ENCODE peak calls at places on chromosomes 4 and X, in seven cellular contexts. M is Calu3, K is heart left ventricle, Q is testis, D is AG09309, U is astrocyte, R is spleen. L is an unnamed sample.

GRCh38 chr4:76579596-76580375 is 144.8 kb downstream of the SHROOM3 start:
- DNase-seq in M (no peak), K (no peak), Q (no peak), D (no peak), U (no peak), R (no peak), L (no peak)

GRCh38 chr4:153618831-153619230 is 65.2 kb upstream of the TLR2 start:
- DNase-seq in M (no peak), K (no peak), Q (no peak), D (no peak), U (peak), R (no peak), L (no peak)

GRCh38 chrX:24426340-24426913 is 38.7 kb upstream of the PDK3 start:
- DNase-seq in M (no peak), K (no peak), Q (no peak), D (no peak), U (no peak), R (no peak), L (peak)

GRCh38 chr4:69056921-69057562 is 39.2 kb upstream of the UGT2B7 start:
- DNase-seq in M (no peak), K (no peak), Q (no peak), D (no peak), U (peak), R (no peak), L (no peak)

GRCh38 chrX:16212436-16212835 is 45.2 kb downstream of the MAGEB17 start:
- DNase-seq in M (peak), K (no peak), Q (peak), D (no peak), U (no peak), R (no peak), L (no peak)

GRCh38 chrX:75522565-75523411 is at the start of gene ZDHHC15:
- DNase-seq in M (no peak), K (peak), Q (peak), D (no peak), U (peak), R (peak), L (no peak)

GRCh38 chr4:5203309-5203708 is 152.0 kb downstream of the STK32B start:
- DNase-seq in M (no peak), K (no peak), Q (no peak), D (no peak), U (no peak), R (no peak), L (no peak)

GRCh38 chrX:152139589-152139988 is 1.2 kb upstream of the MAGEA10 start:
- DNase-seq in M (no peak), K (no peak), Q (no peak), D (no peak), U (no peak), R (no peak), L (no peak)

GRCh38 chr4:41199788-41200187 is 14.6 kb downstream of the APBB2 start:
- DNase-seq in M (no peak), K (no peak), Q (no peak), D (no peak), U (no peak), R (no peak), L (no peak)

GRCh38 chrX:9483376-9483775 is 18.5 kb downstream of the TBL1X start:
- DNase-seq in M (no peak), K (no peak), Q (no peak), D (no peak), U (no peak), R (no peak), L (no peak)

GRCh38 chrX:20325786-20326388 is 59.2 kb upstream of the RPS6KA3 start:
- DNase-seq in M (no peak), K (no peak), Q (no peak), D (no peak), U (no peak), R (no peak), L (no peak)

GRCh38 chr4:26073886-26074560 is 160.0 kb downstream of the SMIM20 start:
- DNase-seq in M (no peak), K (no peak), Q (no peak), D (no peak), U (no peak), R (no peak), L (no peak)

GRCh38 chrX:1528884-1529203 is 8.1 kb downstream of the P2RY8 start:
- DNase-seq in M (no peak), K (no peak), Q (no peak), D (no peak), U (no peak), R (no peak), L (no peak)

GRCh38 chr4:17613761-17614415 is 553 bp upstream of the MED28 start:
- DNase-seq in M (peak), K (no peak), Q (no peak), D (peak), U (peak), R (peak), L (no peak)

GRCh38 chr4:22661443-22661842 is 31.3 kb upstream of the GBA3 start:
- DNase-seq in M (no peak), K (no peak), Q (no peak), D (no peak), U (no peak), R (no peak), L (no peak)

GRCh38 chr4:82360298-82361177 is 13.3 kb downstream of the HNRNPD start:
- DNase-seq in M (no peak), K (no peak), Q (no peak), D (no peak), U (peak), R (no peak), L (no peak)

GRCh38 chr4:53638919-53639318 is 47.6 kb upstream of the LNX1 start:
- DNase-seq in M (no peak), K (no peak), Q (no peak), D (no peak), U (no peak), R (no peak), L (no peak)

GRCh38 chrX:103782640-103783039 is 6.0 kb downstream of the PLP1 start:
- DNase-seq in M (no peak), K (no peak), Q (no peak), D (no peak), U (no peak), R (no peak), L (no peak)

GRCh38 chr4:180637616-180638015 is 1605.6 kb upstream of the TENM3 start:
- DNase-seq in M (no peak), K (no peak), Q (no peak), D (no peak), U (no peak), R (no peak), L (no peak)

GRCh38 chr4:146661368-146661767 is 22.7 kb downstream of the POU4F2 start:
- DNase-seq in M (no peak), K (no peak), Q (no peak), D (no peak), U (no peak), R (no peak), L (no peak)

GRCh38 chrX:20026278-20026677 is 35.4 kb upstream of the BCLAF3 start:
- DNase-seq in M (no peak), K (no peak), Q (no peak), D (no peak), U (peak), R (no peak), L (no peak)

GRCh38 chr4:7901274-7901845 is 38.3 kb downstream of the AFAP1 start:
- DNase-seq in M (no peak), K (no peak), Q (no peak), D (no peak), U (no peak), R (no peak), L (no peak)

GRCh38 chrX:130264573-130264972 is 4.1 kb downstream of the ZNF280C start:
- DNase-seq in M (no peak), K (no peak), Q (no peak), D (no peak), U (no peak), R (no peak), L (no peak)

GRCh38 chrX:130263016-130263415 is 5.7 kb downstream of the ZNF280C start:
- DNase-seq in M (no peak), K (no peak), Q (no peak), D (no peak), U (no peak), R (no peak), L (no peak)

DNA sequence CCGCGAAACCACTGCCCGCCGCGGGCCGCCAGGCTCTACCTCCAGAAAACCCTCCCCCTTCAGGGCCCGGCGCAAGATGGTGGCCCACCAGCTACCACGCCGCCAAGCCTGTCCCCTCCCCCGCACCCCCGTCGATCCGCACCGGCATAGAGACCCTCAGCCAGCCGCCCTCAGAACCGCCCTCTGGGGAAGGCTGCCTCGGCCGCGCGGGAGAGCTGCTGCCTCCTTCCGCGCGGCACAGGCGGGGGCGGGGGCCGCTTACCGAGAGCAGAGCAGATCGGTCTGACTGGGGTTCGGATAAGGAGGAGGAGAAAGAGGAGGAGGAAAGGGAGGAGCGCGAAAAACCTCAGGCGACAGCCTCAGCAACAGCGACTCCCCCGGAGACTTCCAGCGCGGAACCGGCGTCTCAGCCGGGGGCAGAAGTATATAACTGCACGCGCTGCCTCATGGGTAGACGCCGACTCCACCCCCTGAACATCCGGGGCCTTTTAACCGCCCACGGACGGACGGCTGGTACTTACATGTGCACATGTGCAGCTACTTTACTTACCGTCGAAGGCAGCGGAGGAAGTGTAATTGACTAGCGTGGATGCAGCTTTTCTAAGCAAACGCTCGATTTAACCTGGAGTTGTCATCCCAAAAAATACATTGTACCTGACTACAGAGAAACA is at the start of gene ZNF280C:
- DNase-seq in M (peak), K (peak), Q (peak), D (peak), U (peak), R (peak), L (peak)
- TF ChIP-seq CTCF in M (no peak), K (no peak), Q (no peak), D (peak), U (no peak), R (peak), L (peak)

GRCh38 chrX:97446298-97446882 is 562.7 kb downstream of the RPA4 start:
- DNase-seq in M (no peak), K (no peak), Q (no peak), D (no peak), U (peak), R (no peak), L (no peak)
- TF ChIP-seq CTCF in M (no peak), K (no peak), Q (peak), D (no peak), U (no peak), R (no peak), L (peak)

GRCh38 chr4:2006956-2007653 is 1.7 kb downstream of the NELFA start:
- DNase-seq in M (no peak), K (no peak), Q (no peak), D (no peak), U (no peak), R (no peak), L (no peak)

GRCh38 chr4:2007804-2008670 is 737 bp downstream of the NELFA start:
- DNase-seq in M (no peak), K (no peak), Q (peak), D (no peak), U (no peak), R (peak), L (peak)

GRCh38 chr4:2008671-2008920 is 178 bp downstream of the NELFA start:
- DNase-seq in M (no peak), K (no peak), Q (no peak), D (no peak), U (no peak), R (no peak), L (no peak)

GRCh38 chr4:2008921-2009650 is at the start of gene NELFA:
- DNase-seq in M (peak), K (peak), Q (peak), D (peak), U (peak), R (peak), L (peak)

GRCh38 chr4:2009651-2010233 is 968 bp upstream of the NELFA start:
- DNase-seq in M (peak), K (no peak), Q (peak), D (no peak), U (peak), R (peak), L (peak)
- TF ChIP-seq CTCF in M (no peak), K (no peak), Q (no peak), D (no peak), U (no peak), R (no peak), L (no peak)

GRCh38 chr4:118734491-118735205 is 49.5 kb downstream of the METTL14 start:
- DNase-seq in M (no peak), K (no peak), Q (no peak), D (no peak), U (peak), R (no peak), L (no peak)
- TF ChIP-seq CTCF in M (no peak), K (no peak), Q (no peak), D (no peak), U (no peak), R (no peak), L (no peak)

DNA sequence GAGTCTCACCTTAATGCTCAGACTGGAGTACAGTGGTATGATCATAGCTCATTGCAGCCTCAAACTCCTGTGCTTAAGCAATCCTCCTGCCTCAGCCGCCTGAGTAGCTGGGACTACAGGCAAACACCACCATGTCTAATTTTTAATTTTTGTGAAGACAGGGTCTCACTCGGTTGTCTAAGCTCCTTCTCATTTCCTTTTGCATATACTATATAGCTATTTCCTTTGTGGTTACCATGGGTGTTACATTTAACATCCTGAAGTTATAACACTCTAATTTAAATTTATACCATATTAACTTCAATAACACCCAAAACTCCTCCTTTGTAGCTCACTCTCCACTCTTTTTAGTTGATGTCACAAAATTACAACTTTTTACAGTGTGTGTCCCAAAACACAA is 114.3 kb downstream of the DCK start:
- DNase-seq in M (no peak), K (no peak), Q (no peak), D (no peak), U (no peak), R (no peak), L (no peak)
- TF ChIP-seq CTCF in M (no peak), K (no peak), Q (no peak), D (no peak), U (no peak), R (no peak), L (no peak)

DNA sequence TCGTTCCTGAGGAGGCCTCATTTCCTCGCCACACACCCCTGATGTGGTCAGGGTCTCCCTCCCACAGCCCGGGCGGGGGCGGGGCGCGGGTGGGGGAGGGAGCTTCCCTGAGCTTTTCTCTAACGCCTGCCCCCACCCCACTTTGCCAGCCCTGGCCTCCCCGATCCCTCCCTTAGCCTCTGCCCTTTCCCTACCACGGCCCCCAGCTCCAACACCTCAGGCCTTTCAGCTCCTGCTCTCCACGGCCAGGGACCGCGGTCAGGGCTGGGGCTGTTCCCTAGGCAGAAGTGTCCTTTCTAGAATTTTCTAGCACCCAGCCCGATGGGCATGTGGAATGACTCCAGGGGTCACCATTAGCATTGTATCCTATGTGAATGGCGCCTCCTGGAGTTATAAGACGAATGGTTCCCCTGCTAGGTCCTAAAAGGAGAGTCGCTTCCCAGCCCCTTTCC is 201.3 kb upstream of the BCOR start:
- DNase-seq in M (no peak), K (no peak), Q (no peak), D (no peak), U (no peak), R (no peak), L (no peak)
- TF ChIP-seq CTCF in M (no peak), K (no peak), Q (no peak), D (peak), U (peak), R (no peak), L (no peak)

GRCh38 chr4:138521809-138522208 is 279.7 kb upstream of the SLC7A11 start:
- DNase-seq in M (no peak), K (peak), Q (no peak), D (no peak), U (no peak), R (peak), L (no peak)

GRCh38 chr4:138519436-138519835 is 277.3 kb upstream of the SLC7A11 start:
- DNase-seq in M (no peak), K (no peak), Q (no peak), D (no peak), U (no peak), R (no peak), L (no peak)

GRCh38 chr4:138522366-138522765 is 280.2 kb upstream of the SLC7A11 start:
- DNase-seq in M (no peak), K (no peak), Q (no peak), D (no peak), U (no peak), R (no peak), L (no peak)
- TF ChIP-seq CTCF in M (no peak), K (no peak), Q (peak), D (peak), U (peak), R (no peak), L (no peak)

L was measured in B cell.